ENCODE peak calls at places on chromosome 11, in eight cellular contexts. I is lower lobe of right lung, W is heart left ventricle, E is ovary, B is uterus, O is upper lobe of left lung, S is K562, Y is neural progenitor cell. Z is an unnamed sample.

GRCh38 chr11:37988031-37988430 is 1390.0 kb upstream of the RAG2 start:
- DNase-seq in W (no peak), O (no peak), Y (no peak), B (no peak), I (no peak), E (no peak), S (no peak), Z (no peak)

GRCh38 chr11:7353100-7353499 is 101.4 kb downstream of the SYT9 start:
- DNase-seq in Y (peak), E (no peak), B (no peak), S (peak), I (peak), W (no peak), O (no peak), Z (peak)

GRCh38 chr11:77171885-77172665 is 44.0 kb downstream of the MYO7A start:
- DNase-seq in Y (peak), W (no peak), S (peak), O (no peak), B (no peak), E (no peak), I (peak), Z (no peak)

GRCh38 chr11:43735115-43735514 is 54.6 kb downstream of the HSD17B12 start:
- DNase-seq in I (no peak), E (no peak), W (no peak), B (no peak), O (no peak), Y (no peak), S (no peak), Z (no peak)

GRCh38 chr11:82995754-82996398 is 75.8 kb downstream of the RAB30 start:
- DNase-seq in B (peak), W (no peak), S (no peak), Y (no peak), E (no peak), I (no peak), O (no peak), Z (no peak)

GRCh38 chr11:43504316-43504950 is 145.7 kb downstream of the TTC17 start:
- DNase-seq in S (no peak), W (no peak), Y (peak), O (no peak), B (no peak), I (no peak), E (peak), Z (peak)

GRCh38 chr11:132716037-132716436 is 816.3 kb downstream of the OPCML start:
- DNase-seq in O (no peak), S (no peak), I (no peak), W (no peak), Y (no peak), E (no peak), B (no peak), Z (no peak)

GRCh38 chr11:125224391-125225015 is 60.0 kb downstream of the PKNOX2 start:
- DNase-seq in I (no peak), B (peak), Y (peak), E (peak), S (peak), W (no peak), O (no peak), Z (no peak)

GRCh38 chr11:67372232-67372992 is 986 bp downstream of the CLCF1 start:
- DNase-seq in S (peak), I (peak), B (peak), O (peak), E (peak), Y (peak), W (no peak), Z (no peak)

GRCh38 chr11:32838505-32839274 is 9.0 kb downstream of the PRRG4 start:
- DNase-seq in E (no peak), S (no peak), W (no peak), I (no peak), O (no peak), B (no peak), Y (peak), Z (no peak)

GRCh38 chr11:29171350-29171950 is 845.4 kb downstream of the KCNA4 start:
- DNase-seq in O (no peak), S (no peak), E (no peak), Y (no peak), I (no peak), B (no peak), W (no peak), Z (no peak)

GRCh38 chr11:1193326-1194230 is 29.3 kb upstream of the MUC5B start:
- DNase-seq in Y (no peak), W (no peak), E (peak), B (peak), O (peak), S (no peak), I (peak), Z (no peak)

GRCh38 chr11:17477084-17477333 is 364 bp upstream of the ABCC8 start:
- DNase-seq in E (no peak), I (no peak), W (no peak), O (no peak), S (no peak), B (no peak), Y (no peak), Z (no peak)

GRCh38 chr11:61333638-61334433 is 808 bp downstream of the TKFC start:
- DNase-seq in S (no peak), W (no peak), Y (no peak), O (no peak), B (no peak), E (no peak), I (no peak), Z (peak)

GRCh38 chr11:78094250-78094649 is 14.6 kb upstream of the NDUFC2 start:
- DNase-seq in O (no peak), I (no peak), S (no peak), E (no peak), Y (no peak), W (no peak), B (no peak), Z (no peak)

GRCh38 chr11:1749020-1749758 is 1.2 kb downstream of the IFITM10 start:
- DNase-seq in O (peak), E (no peak), I (peak), W (no peak), Y (peak), B (no peak), S (no peak), Z (no peak)

GRCh38 chr11:119378851-119379465 is 2.5 kb downstream of the USP2 start:
- DNase-seq in I (no peak), B (no peak), E (no peak), O (peak), S (peak), Y (peak), W (no peak), Z (no peak)

GRCh38 chr11:116258821-116259220 is 514.0 kb downstream of the BUD13 start:
- DNase-seq in Y (no peak), E (no peak), S (no peak), W (no peak), O (no peak), B (no peak), I (no peak), Z (no peak)

GRCh38 chr11:126405906-126406305 is 50.4 kb downstream of the ST3GAL4 start:
- DNase-seq in Y (no peak), W (no peak), I (no peak), S (no peak), O (no peak), B (no peak), E (no peak), Z (no peak)

GRCh38 chr11:1304376-1304775 is 5.1 kb downstream of the TOLLIP start:
- DNase-seq in E (no peak), S (no peak), B (no peak), W (no peak), O (peak), I (no peak), Y (no peak), Z (no peak)

GRCh38 chr11:17750013-17750816 is 15.6 kb downstream of the KCNC1 start:
- DNase-seq in S (no peak), E (peak), Y (no peak), I (no peak), B (no peak), W (no peak), O (no peak), Z (no peak)

GRCh38 chr11:17036666-17037658 is 22.7 kb upstream of the PLEKHA7 start:
- DNase-seq in W (no peak), S (no peak), O (no peak), Y (peak), B (no peak), I (no peak), E (no peak), Z (peak)

GRCh38 chr11:29780756-29781155 is 236.1 kb downstream of the KCNA4 start:
- DNase-seq in E (no peak), B (no peak), S (no peak), W (peak), Y (peak), I (no peak), O (no peak), Z (no peak)

GRCh38 chr11:129333873-129334272 is 41.8 kb upstream of the BARX2 start:
- DNase-seq in I (no peak), S (no peak), O (no peak), B (no peak), W (no peak), Y (no peak), E (no peak), Z (peak)

GRCh38 chr11:134228625-134229024 is 4.2 kb downstream of the VPS26B start:
- DNase-seq in B (no peak), I (no peak), E (no peak), S (no peak), Y (no peak), O (no peak), W (no peak), Z (peak)

GRCh38 chr11:8070417-8071101 is 10.5 kb upstream of the TUB start:
- DNase-seq in I (no peak), B (no peak), W (no peak), S (peak), E (no peak), O (no peak), Y (peak), Z (peak)

GRCh38 chr11:927871-928270 is 2.2 kb downstream of the AP2A2 start:
- DNase-seq in I (no peak), S (no peak), B (no peak), Y (no peak), O (no peak), E (no peak), W (no peak), Z (no peak)

GRCh38 chr11:9251306-9251705 is 13.8 kb downstream of the DENND5A start:
- DNase-seq in W (no peak), E (no peak), I (no peak), B (no peak), Y (no peak), O (no peak), S (no peak), Z (no peak)

GRCh38 chr11:22192642-22193347 is at the start of gene ANO5:
- DNase-seq in S (peak), W (peak), B (peak), O (peak), Y (peak), I (peak), E (peak), Z (no peak)

GRCh38 chr11:57150454-57150917 is 31.3 kb upstream of the LRRC55 start:
- DNase-seq in E (no peak), I (no peak), B (no peak), W (no peak), Y (no peak), O (no peak), S (peak), Z (no peak)

GRCh38 chr11:131079036-131079435 is 162.8 kb upstream of the SNX19 start:
- DNase-seq in E (no peak), Y (no peak), O (no peak), B (no peak), I (no peak), S (no peak), W (no peak), Z (no peak)

GRCh38 chr11:127238321-127238720 is 237.8 kb upstream of the KIRREL3 start:
- DNase-seq in E (no peak), B (no peak), O (no peak), Y (no peak), I (no peak), S (no peak), W (no peak), Z (no peak)

GRCh38 chr11:96219981-96220623 is 122.9 kb downstream of the MAML2 start:
- DNase-seq in I (no peak), S (no peak), W (peak), Y (peak), O (peak), E (no peak), B (no peak), Z (no peak)

GRCh38 chr11:16195659-16196058 is 160.7 kb downstream of the SOX6 start:
- DNase-seq in I (no peak), B (no peak), E (no peak), W (no peak), Y (no peak), S (no peak), O (no peak), Z (no peak)

GRCh38 chr11:131025020-131025419 is 108.7 kb upstream of the SNX19 start:
- DNase-seq in B (no peak), Y (peak), I (no peak), E (no peak), S (no peak), O (no peak), W (no peak), Z (no peak)

GRCh38 chr11:112797072-112797471 is 164.1 kb upstream of the NCAM1 start:
- DNase-seq in E (no peak), I (no peak), B (no peak), S (no peak), W (no peak), Y (peak), O (no peak), Z (no peak)

GRCh38 chr11:1060410-1060809 is 14.3 kb upstream of the MUC2 start:
- DNase-seq in E (no peak), B (no peak), Y (no peak), S (no peak), W (no peak), I (no peak), O (peak), Z (no peak)

DNA sequence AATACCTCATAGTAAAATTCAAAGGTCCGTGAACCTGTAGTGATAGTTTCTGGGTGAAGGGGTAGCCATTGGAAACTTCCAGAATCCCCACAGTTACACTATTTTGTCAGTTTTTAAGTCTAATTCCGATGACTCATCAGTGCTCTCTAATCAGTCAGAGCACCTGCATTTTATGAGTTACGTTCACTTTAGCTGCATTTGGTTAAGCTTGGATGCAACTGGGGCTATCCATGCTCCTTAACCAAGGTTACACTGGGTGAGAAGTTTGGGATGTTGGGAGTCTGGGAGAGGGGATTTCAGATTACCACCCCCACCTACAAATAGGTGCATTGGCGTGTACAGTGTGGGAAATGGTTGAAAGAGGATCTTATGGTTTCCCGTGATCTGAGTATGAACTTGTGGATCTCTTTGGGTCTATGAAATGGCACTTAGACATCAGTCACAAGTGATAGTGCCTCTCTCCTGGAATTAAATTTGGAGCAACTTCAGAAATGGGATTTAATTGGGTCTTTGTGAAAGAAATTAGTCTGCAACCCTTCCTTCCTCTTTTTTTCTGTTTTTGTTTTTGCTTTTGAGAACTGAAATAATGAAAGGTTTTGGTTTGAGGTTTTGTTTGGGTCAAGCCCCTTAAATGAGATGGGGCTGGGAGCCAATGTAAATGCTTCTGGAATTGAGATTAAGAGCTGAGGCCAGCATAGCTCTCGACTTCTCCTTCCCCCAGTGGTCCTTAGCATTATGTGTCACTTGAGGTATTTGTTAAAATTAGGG is 31.5 kb downstream of the EHF start:
- DNase-seq in W (no peak), S (peak), I (no peak), Y (no peak), O (no peak), B (no peak), E (no peak), Z (no peak)
- H3K27ac ChIP-seq in W (no peak), S (peak), I (no peak), Y (no peak), O (no peak), B (no peak), E (no peak), Z (no peak)

GRCh38 chr11:45846174-45846675 is 1.1 kb upstream of the CRY2 start:
- DNase-seq in O (no peak), B (no peak), E (no peak), Y (no peak), I (no peak), S (no peak), W (no peak), Z (no peak)

GRCh38 chr11:45846974-45847907 is at the start of gene CRY2:
- DNase-seq in E (peak), Y (peak), O (peak), I (peak), W (peak), S (peak), B (peak), Z (peak)

GRCh38 chr11:45847908-45848316 is 637 bp downstream of the CRY2 start:
- DNase-seq in Y (peak), S (peak), O (peak), W (peak), I (peak), E (peak), B (no peak), Z (peak)

GRCh38 chr11:45850446-45850845 is 3.2 kb downstream of the CRY2 start:
- DNase-seq in E (no peak), Y (no peak), W (no peak), O (no peak), B (no peak), I (no peak), S (no peak), Z (no peak)

DNA sequence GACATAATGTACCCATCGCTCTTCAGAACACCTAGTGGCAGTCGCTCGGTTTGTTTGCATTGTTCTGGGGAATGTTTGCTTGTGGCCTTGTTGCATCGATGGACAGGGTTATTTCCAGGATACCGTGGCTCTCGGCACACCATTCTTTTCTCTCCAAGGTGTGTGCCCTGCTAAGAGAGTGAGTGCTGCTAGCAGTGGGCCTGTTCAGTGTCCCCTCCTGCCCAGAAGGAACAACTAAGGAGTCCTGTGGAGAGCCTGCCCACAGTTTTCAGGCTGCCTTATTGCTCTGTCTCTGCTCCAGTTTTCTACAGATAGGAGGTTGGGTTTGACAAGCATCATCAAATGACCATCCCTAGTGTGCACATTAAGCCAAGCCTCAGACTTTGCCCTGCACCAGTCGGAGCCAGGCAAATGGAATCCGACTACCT is 1.4 kb downstream of the CRY2 start:
- DNase-seq in E (no peak), S (no peak), I (no peak), Y (no peak), B (no peak), O (peak), W (no peak), Z (no peak)
- H3K27ac ChIP-seq in E (peak), S (no peak), I (peak), Y (no peak), B (peak), O (peak), W (peak), Z (no peak)

GRCh38 chr11:123187670-123188507 is 7.2 kb downstream of the CLMP start:
- DNase-seq in S (no peak), W (no peak), I (no peak), B (no peak), Y (peak), O (no peak), E (no peak), Z (no peak)
- H3K27ac ChIP-seq in S (no peak), W (no peak), I (no peak), B (peak), Y (peak), O (no peak), E (peak), Z (no peak)

GRCh38 chr11:66048525-66049313 is at the start of gene GAL3ST3:
- DNase-seq in B (no peak), E (no peak), W (no peak), O (no peak), S (no peak), I (no peak), Y (peak), Z (no peak)
- H3K27ac ChIP-seq in B (no peak), E (no peak), W (no peak), O (no peak), S (no peak), I (no peak), Y (no peak), Z (no peak)

GRCh38 chr11:2928605-2929510 is at the start of gene PHLDA2:
- DNase-seq in O (peak), W (peak), E (peak), Y (peak), I (peak), S (peak), B (no peak), Z (no peak)
- H3K27ac ChIP-seq in O (peak), W (no peak), E (no peak), Y (no peak), I (peak), S (peak), B (peak), Z (no peak)

GRCh38 chr11:75471134-75471943 is 38.3 kb upstream of the KLHL35 start:
- DNase-seq in B (no peak), O (no peak), S (no peak), W (no peak), Y (peak), E (no peak), I (peak), Z (no peak)
- H3K27ac ChIP-seq in B (peak), O (no peak), S (no peak), W (no peak), Y (no peak), E (no peak), I (no peak), Z (peak)

DNA sequence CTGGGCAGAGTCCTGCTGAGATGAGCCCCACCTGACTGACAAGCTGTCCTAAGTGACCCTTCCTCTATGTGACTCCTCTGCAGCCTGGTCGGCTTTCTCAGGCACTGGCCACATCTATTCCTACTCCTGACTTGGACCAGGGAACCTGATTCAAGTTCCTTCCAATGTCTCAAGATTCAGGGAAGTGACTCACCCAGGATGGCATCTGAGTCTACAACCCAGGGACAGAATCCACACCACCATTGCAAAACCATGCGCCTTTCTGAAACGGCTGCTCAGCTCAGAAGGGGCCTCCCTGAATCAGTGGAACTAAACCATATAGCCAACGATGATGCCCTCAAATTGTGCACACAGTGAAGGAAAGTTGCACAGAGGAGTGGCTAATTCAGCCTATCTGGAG is 63.9 kb upstream of the CSNK2A3 start:
- DNase-seq in I (no peak), S (no peak), Y (no peak), O (no peak), E (no peak), W (no peak), B (no peak), Z (no peak)
- H3K27ac ChIP-seq in I (no peak), S (no peak), Y (no peak), O (no peak), E (peak), W (no peak), B (no peak), Z (no peak)

Z was measured in Karpas-422.